ENCODE peak calls at places on chromosomes 13 and 19, in seven cellular contexts. D is PC-3, U is fibroblast of lung, F is small intestine, E is heart left ventricle, T is mammary epithelial cell, H is tibial nerve. Z is an unnamed sample.

GRCh38 chr19:6412111-6412999 is 12.3 kb downstream of the KHSRP start:
- DNase-seq in U (no peak), E (no peak), F (peak), H (no peak), D (peak), T (no peak), Z (peak)

GRCh38 chr13:112073245-112074138 is 6.5 kb downstream of the SOX1 start:
- DNase-seq in U (no peak), E (no peak), D (no peak), F (no peak), T (no peak), H (no peak), Z (no peak)

GRCh38 chr19:7849631-7850428 is 19.8 kb downstream of the EVI5L start:
- DNase-seq in T (no peak), E (no peak), D (peak), F (no peak), H (no peak), U (no peak), Z (no peak)

GRCh38 chr19:30236006-30236405 is 136.2 kb upstream of the ZNF536 start:
- DNase-seq in T (no peak), F (no peak), U (no peak), D (no peak), H (no peak), E (no peak), Z (no peak)

GRCh38 chr19:35177377-35178274 is 23.1 kb downstream of the FXYD5 start:
- DNase-seq in T (no peak), F (no peak), E (no peak), H (no peak), U (no peak), D (no peak), Z (no peak)

GRCh38 chr13:50692396-50692915 is 151.0 kb downstream of the DLEU7 start:
- DNase-seq in U (peak), E (no peak), T (no peak), H (no peak), F (no peak), D (no peak), Z (no peak)

GRCh38 chr13:29260684-29261083 is 334.8 kb downstream of the SLC7A1 start:
- DNase-seq in H (no peak), D (no peak), T (no peak), U (no peak), E (no peak), F (no peak), Z (no peak)

GRCh38 chr19:55299991-55300390 is 16.2 kb downstream of the BRSK1 start:
- DNase-seq in E (no peak), T (no peak), D (no peak), F (no peak), H (no peak), U (no peak), Z (no peak)

GRCh38 chr19:46759817-46760333 is 13.6 kb upstream of the STRN4 start:
- DNase-seq in T (peak), F (no peak), H (peak), U (peak), E (no peak), D (no peak), Z (no peak)

GRCh38 chr19:39409886-39410619 is 2.4 kb upstream of the PLEKHG2 start:
- DNase-seq in T (no peak), H (peak), E (peak), D (no peak), F (peak), U (peak), Z (peak)

GRCh38 chr19:38792250-38793111 is 3.5 kb downstream of the LGALS7B start:
- DNase-seq in T (no peak), U (no peak), E (peak), F (no peak), H (no peak), D (no peak), Z (peak)

GRCh38 chr13:47480121-47480520 is 521.0 kb downstream of the SUCLA2 start:
- DNase-seq in F (no peak), D (peak), T (peak), U (peak), H (no peak), E (no peak), Z (no peak)

GRCh38 chr19:15038304-15038703 is 11.0 kb upstream of the CASP14 start:
- DNase-seq in T (peak), D (peak), U (no peak), E (no peak), F (no peak), H (peak), Z (no peak)

GRCh38 chr19:46697142-46697960 is 19.6 kb downstream of the PRKD2 start:
- DNase-seq in D (no peak), F (peak), U (peak), E (peak), H (peak), T (no peak), Z (peak)

GRCh38 chr13:109778102-109778542 is 8.3 kb downstream of the IRS2 start:
- DNase-seq in F (peak), E (no peak), T (peak), U (peak), D (peak), H (no peak), Z (peak)

GRCh38 chr19:47641891-47642485 is 33.1 kb downstream of the BICRA start:
- DNase-seq in U (no peak), T (peak), F (no peak), D (no peak), H (no peak), E (no peak), Z (no peak)

GRCh38 chr13:80399340-80400163 is 58.6 kb upstream of the SPRY2 start:
- DNase-seq in F (peak), D (peak), T (peak), U (no peak), E (no peak), H (no peak), Z (no peak)

GRCh38 chr13:30810261-30810701 is 74.9 kb downstream of the ALOX5AP start:
- DNase-seq in E (no peak), U (no peak), H (no peak), T (peak), D (no peak), F (no peak), Z (no peak)

GRCh38 chr13:37701306-37701705 is 102.7 kb upstream of the POSTN start:
- DNase-seq in U (peak), T (no peak), H (peak), E (no peak), F (no peak), D (no peak), Z (no peak)

GRCh38 chr19:30812099-30812684 is 440.0 kb downstream of the ZNF536 start:
- DNase-seq in D (no peak), F (no peak), U (no peak), H (no peak), T (no peak), E (no peak), Z (no peak)

GRCh38 chr13:21753117-21753729 is 82.3 kb downstream of the FGF9 start:
- DNase-seq in H (no peak), E (no peak), D (no peak), T (no peak), F (no peak), U (no peak), Z (no peak)

GRCh38 chr13:104984296-104984818 is 1551.1 kb downstream of the EFNB2 start:
- DNase-seq in E (peak), D (peak), U (peak), F (no peak), T (peak), H (peak), Z (no peak)
- H3K4me3 ChIP-seq in E (no peak), D (no peak), U (no peak), F (no peak), T (no peak), H (no peak), Z (no peak)

DNA sequence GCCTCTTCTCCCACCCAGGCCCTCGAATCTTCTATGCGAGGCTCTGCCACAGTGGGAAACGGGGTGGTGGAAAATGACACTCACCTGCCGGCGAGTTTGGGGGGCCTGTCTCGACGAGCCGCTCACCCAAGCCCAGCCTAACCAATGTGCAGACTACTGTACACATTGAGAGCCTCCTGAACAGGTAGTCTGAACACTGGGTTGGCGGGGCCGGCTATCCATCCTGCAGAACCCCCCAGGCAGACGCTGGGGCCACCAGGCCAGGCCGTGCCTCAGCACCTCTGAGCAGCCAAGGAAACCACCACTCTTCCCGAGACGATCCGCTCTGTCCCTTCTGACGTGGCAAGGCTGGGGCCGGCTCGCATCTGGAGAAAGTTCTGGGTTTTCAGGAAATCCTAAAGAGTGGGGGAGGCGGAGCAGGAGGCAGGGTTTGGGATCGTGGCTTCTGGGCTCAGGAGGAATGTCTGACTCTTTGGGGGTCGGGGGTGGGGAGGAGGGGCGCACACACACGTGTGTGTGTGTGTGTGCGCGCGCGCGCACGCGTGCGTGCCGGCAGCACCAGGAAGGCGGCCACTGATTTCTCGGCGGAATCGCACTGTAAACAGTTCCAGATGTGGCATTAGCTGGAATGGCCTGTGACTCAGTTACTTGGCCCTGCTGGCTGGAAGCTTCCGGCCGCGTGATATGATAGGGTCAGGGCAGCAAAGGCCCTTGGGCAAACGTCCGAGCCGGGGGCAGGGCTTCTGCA is 18.5 kb downstream of the TMED1 start:
- DNase-seq in E (peak), F (no peak), U (peak), H (peak), T (no peak), D (no peak), Z (peak)
- H3K4me3 ChIP-seq in E (peak), F (no peak), U (peak), H (peak), T (no peak), D (no peak), Z (peak)

GRCh38 chr13:98517576-98518310 is 59.2 kb downstream of the STK24 start:
- DNase-seq in U (no peak), F (no peak), T (no peak), H (no peak), D (no peak), E (no peak), Z (no peak)
- H3K4me3 ChIP-seq in U (no peak), F (no peak), T (no peak), H (no peak), D (no peak), E (no peak), Z (no peak)

DNA sequence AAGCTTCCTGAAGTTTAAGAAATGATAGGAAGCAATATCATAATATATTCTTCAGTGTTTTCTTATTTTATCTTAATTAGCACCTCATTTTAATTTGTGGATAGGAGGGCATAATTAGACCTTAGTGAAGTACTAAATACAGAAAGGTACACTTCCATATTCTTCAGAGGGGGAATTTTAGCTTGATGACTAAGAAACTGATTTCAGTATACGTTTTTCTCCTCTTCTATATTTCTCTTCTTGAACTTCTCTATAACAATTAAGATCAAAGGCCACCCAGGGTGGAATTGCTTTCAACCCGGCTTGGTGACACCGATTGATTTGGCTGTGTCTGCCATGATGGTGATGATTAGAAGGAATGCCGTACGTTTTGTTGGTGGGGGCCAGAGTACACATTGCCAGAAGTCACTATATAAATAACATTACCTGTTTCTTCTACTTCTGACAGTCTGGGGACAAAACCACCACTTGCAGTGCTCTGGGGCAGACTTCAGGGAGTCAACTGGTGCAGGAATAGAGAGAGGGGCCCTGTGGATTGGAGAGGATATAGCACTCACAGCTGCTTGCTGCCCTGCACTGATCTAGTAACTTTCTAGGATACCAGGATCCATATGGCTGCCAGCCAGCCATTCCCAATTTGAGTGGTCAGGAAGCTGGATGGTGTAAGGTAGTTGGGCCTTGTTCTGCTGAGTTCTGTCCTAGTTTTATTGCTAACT is 73.8 kb downstream of the SPATA13 start:
- DNase-seq in U (no peak), T (no peak), H (no peak), D (no peak), E (no peak), F (no peak), Z (no peak)
- H3K4me3 ChIP-seq in U (no peak), T (no peak), H (no peak), D (no peak), E (no peak), F (no peak), Z (no peak)

GRCh38 chr19:1851581-1852293 is 3.5 kb upstream of the REXO1 start:
- DNase-seq in H (no peak), U (no peak), D (no peak), T (no peak), F (no peak), E (no peak), Z (no peak)
- H3K4me3 ChIP-seq in H (no peak), U (no peak), D (no peak), T (no peak), F (no peak), E (no peak), Z (no peak)

GRCh38 chr19:12997967-12998940 is 3.0 kb downstream of the NFIX start:
- DNase-seq in E (no peak), H (peak), U (no peak), F (no peak), D (no peak), T (no peak), Z (no peak)
- H3K4me3 ChIP-seq in E (peak), H (no peak), U (peak), F (no peak), D (no peak), T (no peak), Z (no peak)